ENCODE peak calls at places on chromosomes 11 and 22, in four cellular contexts. One of them, this sample, is unnamed.

GRCh38 chr22:42160830-42161696 is 30.5 kb upstream of the CYP2D6 start:
- DNase-seq in neural progenitor cell: no peak
- DNase-seq in psoas muscle: no peak
- DNase-seq in mesendoderm: peak; percentile 57
- DNase-seq in this sample: no peak

GRCh38 chr11:94017446-94017845 is 3.7 kb upstream of the HEPHL1 start:
- DNase-seq in neural progenitor cell: no peak
- DNase-seq in psoas muscle: no peak
- DNase-seq in mesendoderm: no peak
- DNase-seq in this sample: no peak

GRCh38 chr11:105609341-105609781 is 512 bp upstream of the GRIA4 start:
- DNase-seq in neural progenitor cell: peak; percentile 63
- DNase-seq in psoas muscle: no peak
- DNase-seq in mesendoderm: peak; percentile 58
- DNase-seq in this sample: no peak

GRCh38 chr11:33564856-33565453 is 135.7 kb downstream of the C11orf91 start:
- DNase-seq in neural progenitor cell: no peak
- DNase-seq in psoas muscle: no peak
- DNase-seq in mesendoderm: peak; percentile 23
- DNase-seq in this sample: no peak

GRCh38 chr22:25057013-25057881 is 104.7 kb downstream of the KIAA1671 start:
- DNase-seq in neural progenitor cell: peak; percentile 75
- DNase-seq in psoas muscle: peak; percentile 55
- DNase-seq in mesendoderm: peak; percentile 74
- DNase-seq in this sample: no peak

GRCh38 chr11:61138940-61139339 is 22.3 kb downstream of the VPS37C start:
- DNase-seq in neural progenitor cell: no peak
- DNase-seq in psoas muscle: no peak
- DNase-seq in mesendoderm: no peak
- DNase-seq in this sample: peak; percentile 46

GRCh38 chr11:2200536-2200935 is 28.9 kb upstream of the TH start:
- DNase-seq in neural progenitor cell: no peak
- DNase-seq in psoas muscle: no peak
- DNase-seq in mesendoderm: no peak
- DNase-seq in this sample: no peak

GRCh38 chr11:108324587-108324986 is 101.7 kb downstream of the ATM start:
- DNase-seq in neural progenitor cell: no peak
- DNase-seq in psoas muscle: no peak
- DNase-seq in mesendoderm: no peak
- DNase-seq in this sample: no peak

GRCh38 chr11:117226388-117227385 is 5.2 kb downstream of the PCSK7 start:
- DNase-seq in neural progenitor cell: peak; percentile 84
- DNase-seq in psoas muscle: no peak
- DNase-seq in mesendoderm: peak; percentile 85
- DNase-seq in this sample: no peak

GRCh38 chr11:119905162-119905561 is 176.2 kb upstream of the NECTIN1 start:
- DNase-seq in neural progenitor cell: no peak
- DNase-seq in psoas muscle: no peak
- DNase-seq in mesendoderm: no peak
- DNase-seq in this sample: no peak

GRCh38 chr11:12502041-12502440 is 124.7 kb downstream of the PARVA start:
- DNase-seq in neural progenitor cell: no peak
- DNase-seq in psoas muscle: no peak
- DNase-seq in mesendoderm: no peak
- DNase-seq in this sample: no peak

GRCh38 chr11:71336176-71336995 is 84.0 kb upstream of the SHANK2 start:
- DNase-seq in neural progenitor cell: no peak
- DNase-seq in psoas muscle: no peak
- DNase-seq in mesendoderm: no peak
- DNase-seq in this sample: no peak

DNA sequence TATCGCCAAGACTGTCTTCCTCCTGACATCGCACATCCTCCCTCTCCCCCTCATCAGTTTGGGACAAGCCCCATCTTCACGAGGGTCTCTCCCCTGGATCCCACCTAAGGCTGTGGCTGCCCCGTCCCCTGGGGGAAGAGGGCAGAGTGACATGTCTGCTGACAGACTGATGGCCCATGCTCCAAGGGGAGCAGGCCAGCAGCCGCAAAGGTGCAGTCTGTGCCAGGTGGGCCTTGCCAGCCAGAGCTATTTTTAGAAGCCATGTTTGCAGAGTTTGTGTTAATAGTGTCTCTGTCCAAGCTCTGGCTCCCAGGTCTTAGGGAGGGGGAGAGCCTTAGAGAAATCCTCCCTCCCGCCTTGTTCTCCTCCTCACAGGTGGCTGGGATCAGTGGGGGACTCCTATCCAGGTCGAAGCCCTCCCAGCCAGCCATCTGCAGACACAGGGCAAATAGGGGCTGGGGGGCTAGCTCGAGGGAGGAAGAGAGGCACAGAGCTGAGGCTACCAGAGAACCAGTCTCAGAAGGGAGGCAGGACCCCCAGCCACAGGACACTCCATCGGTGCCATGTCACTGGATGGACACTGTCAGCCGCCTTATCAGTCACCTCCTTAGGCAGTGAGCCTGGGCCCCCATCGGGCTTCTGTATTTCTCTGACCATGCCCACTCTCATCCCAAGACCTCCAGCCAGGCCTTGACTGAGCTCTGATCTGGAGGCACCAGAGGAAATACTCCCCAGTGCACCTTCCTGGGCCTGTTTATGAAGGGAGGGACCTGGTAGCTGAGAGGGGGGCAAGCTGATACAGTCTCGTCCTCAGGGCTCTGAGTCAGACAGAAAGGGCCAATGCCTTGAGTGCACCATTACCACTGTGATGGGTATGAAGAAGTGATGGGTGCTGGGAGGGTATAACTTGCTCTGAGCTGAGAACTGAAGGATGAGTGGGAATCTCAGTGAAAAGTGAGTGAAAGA is 49.3 kb downstream of the CHRDL2 start:
- DNase-seq in neural progenitor cell: no peak
- DNase-seq in psoas muscle: peak; percentile 69
- DNase-seq in mesendoderm: no peak
- DNase-seq in this sample: no peak
- H3K27ac ChIP-seq in neural progenitor cell: no peak overlapping the region
- H3K27ac ChIP-seq in psoas muscle: peak overlapping the region; percentile 79
- H3K27ac ChIP-seq in mesendoderm: no peak overlapping the region
- H3K27ac ChIP-seq in this sample: peak overlapping the region; percentile 63

DNA sequence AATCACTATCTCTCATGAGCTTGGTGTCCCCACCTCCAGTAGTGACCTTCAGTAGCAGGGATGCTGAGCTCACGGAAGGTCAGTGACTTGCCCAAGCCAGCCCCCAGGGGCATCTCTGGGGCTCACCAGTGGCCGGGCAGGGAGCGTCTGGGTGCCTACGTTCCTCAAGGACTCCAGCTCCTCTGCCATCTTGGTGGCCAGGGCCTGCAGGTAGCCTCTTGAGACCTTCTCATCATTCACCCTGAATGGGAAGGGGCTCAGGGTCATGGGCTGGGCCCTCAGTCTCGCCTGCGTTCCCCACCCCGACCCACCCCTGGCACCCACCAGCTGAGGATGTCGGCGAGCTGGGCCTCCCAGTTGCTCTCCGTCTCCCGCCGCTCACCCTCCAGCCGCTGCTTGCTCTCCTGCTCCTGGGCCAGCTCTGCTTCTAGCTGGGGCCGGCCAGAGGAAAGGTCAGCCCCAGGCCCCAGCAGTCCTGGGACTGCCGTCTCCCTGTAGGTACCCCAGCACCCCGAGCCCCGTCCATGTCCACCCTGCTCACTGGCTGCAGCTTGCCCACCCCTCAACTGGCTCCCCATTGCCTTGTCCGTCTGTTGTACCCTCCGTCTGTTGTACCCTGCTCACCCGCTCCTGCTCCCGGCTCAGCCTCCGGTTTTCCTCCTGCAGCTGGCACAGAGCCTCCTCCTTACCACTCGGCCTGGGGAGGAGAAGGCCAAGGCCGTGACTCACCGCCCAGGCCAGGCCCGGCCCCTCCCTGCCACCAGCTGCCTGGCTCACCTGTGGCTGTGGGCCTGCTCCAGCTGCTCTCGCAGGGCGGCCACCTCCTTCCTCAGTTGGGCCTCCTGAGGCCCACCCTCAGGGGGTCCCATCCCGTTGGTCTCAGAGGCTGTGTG is 9.5 kb downstream of the CDC42BPG start:
- DNase-seq in neural progenitor cell: no peak
- DNase-seq in psoas muscle: no peak
- DNase-seq in mesendoderm: no peak
- DNase-seq in this sample: no peak
- H3K27ac ChIP-seq in neural progenitor cell: no peak overlapping the region
- H3K27ac ChIP-seq in psoas muscle: no peak overlapping the region
- H3K27ac ChIP-seq in mesendoderm: no peak overlapping the region
- H3K27ac ChIP-seq in this sample: no peak overlapping the region

GRCh38 chr22:39287076-39287743 is 32.2 kb downstream of the RPL3 start:
- DNase-seq in neural progenitor cell: no peak
- DNase-seq in psoas muscle: no peak
- DNase-seq in mesendoderm: no peak
- DNase-seq in this sample: no peak
- H3K27ac ChIP-seq in neural progenitor cell: no peak overlapping the region
- H3K27ac ChIP-seq in psoas muscle: no peak overlapping the region
- H3K27ac ChIP-seq in mesendoderm: no peak overlapping the region
- H3K27ac ChIP-seq in this sample: peak overlapping the region; percentile 29

DNA sequence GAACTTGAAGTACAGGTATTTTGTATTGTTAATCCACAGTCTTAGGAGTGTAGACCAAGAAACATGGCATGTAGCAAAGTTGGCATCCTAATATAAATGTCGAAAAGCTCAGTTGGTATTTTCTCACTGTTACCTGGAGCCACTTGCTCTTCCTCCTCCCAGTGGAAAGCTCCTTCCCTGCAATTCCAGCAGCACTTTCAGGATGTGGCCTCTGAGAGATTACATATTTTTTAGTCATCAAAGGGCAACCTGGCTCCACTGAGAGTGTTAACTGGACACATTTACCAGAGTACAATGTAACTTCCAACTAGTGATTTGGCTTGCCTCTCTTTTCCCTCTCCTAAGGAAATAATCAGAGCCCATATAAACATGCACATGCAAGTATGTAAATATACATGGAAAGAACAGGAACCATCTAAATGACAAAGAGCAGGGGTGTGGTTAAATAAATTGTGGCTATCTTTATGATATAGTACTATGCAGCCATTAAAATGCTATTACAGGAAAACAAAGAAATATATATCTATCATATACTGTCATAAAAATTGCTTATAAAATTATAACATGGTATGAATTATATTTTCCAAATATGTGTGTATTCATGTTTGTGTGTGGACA is 14.2 kb upstream of the EED start:
- DNase-seq in neural progenitor cell: no peak
- DNase-seq in psoas muscle: no peak
- DNase-seq in mesendoderm: peak; percentile 40
- DNase-seq in this sample: no peak
- H3K27ac ChIP-seq in neural progenitor cell: no peak overlapping the region
- H3K27ac ChIP-seq in psoas muscle: no peak overlapping the region
- H3K27ac ChIP-seq in mesendoderm: no peak overlapping the region
- H3K27ac ChIP-seq in this sample: no peak overlapping the region